ENCODE peak calls at places on chromosomes 16 and 17, in six cellular contexts. B is tibial artery, J is heart left ventricle, O is Karpas-422, Y is neuronal stem cell, F is lung. H is an unnamed sample. For H3K27me3 and H3K36me3, the result is how much of the 10 kb centered on the place peaks cover.

GRCh38 chr17:9928601-9929341 is 23.7 kb upstream of the RCVRN start:
- DNase-seq in B (no peak), J (no peak), O (peak), Y (peak), F (no peak), H (peak)

GRCh38 chr17:17469358-17469757 is 7.4 kb upstream of the MED9 start:
- DNase-seq in O (no peak), Y (no peak), B (no peak), F (no peak), J (no peak), H (no peak)

GRCh38 chr16:72247821-72248253 is 75.9 kb upstream of the PMFBP1 start:
- DNase-seq in O (no peak), Y (no peak), J (no peak), F (no peak), B (peak), H (no peak)

GRCh38 chr16:79170565-79171242 is 429.8 kb downstream of the MAF start:
- DNase-seq in J (no peak), F (peak), B (peak), O (no peak), Y (no peak), H (no peak)

GRCh38 chr16:54687043-54687655 is 243.5 kb upstream of the IRX5 start:
- DNase-seq in F (peak), J (no peak), B (no peak), O (no peak), Y (no peak), H (no peak)

GRCh38 chr16:9607512-9608230 is 516.2 kb downstream of the HAPSTR1 start:
- DNase-seq in O (no peak), F (no peak), B (no peak), Y (no peak), J (no peak), H (no peak)

GRCh38 chr16:19521471-19522368 is at the start of gene GDE1:
- DNase-seq in F (peak), J (peak), Y (peak), B (peak), O (peak), H (peak)

GRCh38 chr16:54216268-54217187 is 70.1 kb downstream of the IRX3 start:
- DNase-seq in B (peak), Y (no peak), J (peak), O (no peak), F (no peak), H (no peak)

GRCh38 chr17:41702712-41703111 is 9.4 kb upstream of the GAST start:
- DNase-seq in F (no peak), B (no peak), O (no peak), J (no peak), Y (no peak), H (no peak)

GRCh38 chr17:30200086-30200485 is 35.4 kb downstream of the SLC6A4 start:
- DNase-seq in Y (no peak), F (no peak), J (no peak), B (no peak), O (no peak), H (no peak)

GRCh38 chr17:71530227-71530626 is 590.6 kb upstream of the SOX9 start:
- DNase-seq in Y (no peak), O (no peak), F (no peak), B (no peak), J (no peak), H (no peak)

GRCh38 chr16:57592591-57593003 is 35.8 kb upstream of the ADGRG1 start:
- DNase-seq in F (no peak), J (peak), O (no peak), B (no peak), Y (no peak), H (no peak)

GRCh38 chr17:62744259-62744658 is 63.9 kb downstream of the MARCHF10 start:
- DNase-seq in B (no peak), O (peak), J (no peak), F (no peak), Y (no peak), H (no peak)

GRCh38 chr17:62965149-62965648 is 836 bp upstream of the TANC2 start:
- DNase-seq in O (no peak), J (no peak), B (no peak), F (no peak), Y (no peak), H (peak)

GRCh38 chr16:86948046-86948445 is 369.1 kb downstream of the C16orf95 start:
- DNase-seq in O (no peak), Y (no peak), F (no peak), J (no peak), B (no peak), H (no peak)

GRCh38 chr17:76612977-76613851 is 27.6 kb upstream of the ST6GALNAC2 start:
- DNase-seq in O (peak), J (no peak), F (no peak), Y (no peak), B (no peak), H (peak)

GRCh38 chr16:16021988-16022682 is 72.7 kb downstream of the ABCC1 start:
- DNase-seq in O (no peak), Y (peak), F (peak), B (peak), J (peak), H (peak)

GRCh38 chr17:78883533-78884131 is 19.4 kb downstream of the CEP295NL start:
- DNase-seq in O (no peak), B (peak), J (peak), F (peak), Y (peak), H (peak)

GRCh38 chr16:15033309-15033707 is 22.6 kb downstream of the NTAN1 start:
- DNase-seq in J (peak), Y (no peak), O (no peak), B (no peak), F (no peak), H (no peak)

GRCh38 chr17:80219013-80219776 is 938 bp downstream of the SGSH start:
- DNase-seq in O (peak), B (peak), F (peak), J (peak), Y (no peak), H (peak)

GRCh38 chr17:6823011-6823442 is 8.5 kb downstream of the TEKT1 start:
- DNase-seq in Y (no peak), J (no peak), F (no peak), O (no peak), B (no peak), H (no peak)

GRCh38 chr17:27456681-27457404 is 595 bp downstream of the KSR1 start:
- DNase-seq in O (no peak), Y (no peak), B (no peak), J (no peak), F (no peak), H (peak)

GRCh38 chr17:2691965-2692780 is 19.4 kb downstream of the CLUH start:
- DNase-seq in J (peak), B (no peak), O (no peak), Y (no peak), F (no peak), H (peak)

GRCh38 chr17:10120749-10121148 is 77.7 kb downstream of the GAS7 start:
- DNase-seq in F (no peak), O (peak), B (no peak), Y (no peak), J (no peak), H (no peak)

GRCh38 chr17:19418312-19418992 is 7.4 kb downstream of the RNF112 start:
- DNase-seq in Y (no peak), O (peak), J (no peak), B (peak), F (no peak), H (no peak)

GRCh38 chr17:823501-823902 is 41.3 kb downstream of the MRM3 start:
- DNase-seq in J (no peak), B (no peak), F (no peak), Y (no peak), O (no peak), H (no peak)

GRCh38 chr17:45974916-45975630 is 24.0 kb upstream of the STH start:
- DNase-seq in F (no peak), B (no peak), Y (no peak), O (peak), J (no peak), H (no peak)

GRCh38 chr17:76550712-76551615 is 11.1 kb downstream of the PRCD start:
- DNase-seq in Y (no peak), O (no peak), B (no peak), J (no peak), F (peak), H (no peak)

GRCh38 chr17:75514299-75515228 is 773 bp downstream of the CASKIN2 start:
- DNase-seq in Y (peak), J (no peak), F (peak), B (no peak), O (no peak), H (peak)

GRCh38 chr16:10982430-10983174 is 38.2 kb downstream of the CLEC16A start:
- DNase-seq in Y (no peak), J (no peak), B (peak), O (peak), F (no peak), H (no peak)

GRCh38 chr16:17377360-17378324 is 93.1 kb downstream of the XYLT1 start:
- DNase-seq in B (no peak), Y (peak), F (no peak), O (no peak), J (no peak), H (no peak)
- H3K4me3 ChIP-seq in B (no peak), Y (no peak), F (no peak), O (no peak), J (no peak), H (no peak)

GRCh38 chr17:74202879-74203432 is 522 bp upstream of the RPL38 start:
- DNase-seq in B (no peak), F (no peak), J (no peak), O (no peak), Y (peak), H (no peak)

GRCh38 chr17:74199306-74200092 is 4.0 kb upstream of the RPL38 start:
- DNase-seq in Y (peak), F (peak), J (peak), B (peak), O (peak), H (peak)

GRCh38 chr17:74200112-74200511 is 3.4 kb upstream of the RPL38 start:
- DNase-seq in Y (no peak), B (no peak), J (no peak), F (no peak), O (no peak), H (no peak)

GRCh38 chr17:74203439-74204240 is at the start of gene RPL38:
- DNase-seq in O (peak), Y (peak), F (peak), J (peak), B (peak), H (peak)

GRCh38 chr17:74201250-74201649 is 2.2 kb upstream of the RPL38 start:
- DNase-seq in F (no peak), O (no peak), B (no peak), Y (no peak), J (no peak), H (no peak)
- H3K27me3 ChIP-seq in F (under half), O (under half), B (under half), Y (under half), J (under half), H (under half)

DNA sequence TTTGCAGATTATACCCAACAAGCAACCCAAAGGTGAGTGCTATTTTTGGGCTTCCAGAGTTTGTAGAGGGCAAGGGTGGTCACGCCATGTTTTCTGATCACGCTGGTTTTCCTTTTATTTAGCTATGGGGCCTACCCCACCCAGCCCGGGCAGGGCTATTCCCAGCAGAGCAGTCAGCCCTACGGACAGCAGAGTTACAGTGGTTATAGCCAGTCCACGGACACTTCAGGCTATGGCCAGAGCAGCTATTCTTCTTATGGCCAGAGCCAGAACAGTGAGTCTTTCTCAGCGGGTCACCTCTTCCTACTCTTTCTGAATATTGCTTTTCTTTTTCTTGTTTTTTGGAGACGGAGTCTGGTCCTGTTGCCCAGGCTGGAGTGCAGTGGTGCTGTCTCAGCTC is 2.5 kb downstream of the FUS start:
- DNase-seq in B (no peak), J (no peak), Y (no peak), O (peak), F (no peak), H (no peak)
- H3K36me3 ChIP-seq in B (half or more), J (under half), Y (half or more), O (half or more), F (under half), H (under half)

DNA sequence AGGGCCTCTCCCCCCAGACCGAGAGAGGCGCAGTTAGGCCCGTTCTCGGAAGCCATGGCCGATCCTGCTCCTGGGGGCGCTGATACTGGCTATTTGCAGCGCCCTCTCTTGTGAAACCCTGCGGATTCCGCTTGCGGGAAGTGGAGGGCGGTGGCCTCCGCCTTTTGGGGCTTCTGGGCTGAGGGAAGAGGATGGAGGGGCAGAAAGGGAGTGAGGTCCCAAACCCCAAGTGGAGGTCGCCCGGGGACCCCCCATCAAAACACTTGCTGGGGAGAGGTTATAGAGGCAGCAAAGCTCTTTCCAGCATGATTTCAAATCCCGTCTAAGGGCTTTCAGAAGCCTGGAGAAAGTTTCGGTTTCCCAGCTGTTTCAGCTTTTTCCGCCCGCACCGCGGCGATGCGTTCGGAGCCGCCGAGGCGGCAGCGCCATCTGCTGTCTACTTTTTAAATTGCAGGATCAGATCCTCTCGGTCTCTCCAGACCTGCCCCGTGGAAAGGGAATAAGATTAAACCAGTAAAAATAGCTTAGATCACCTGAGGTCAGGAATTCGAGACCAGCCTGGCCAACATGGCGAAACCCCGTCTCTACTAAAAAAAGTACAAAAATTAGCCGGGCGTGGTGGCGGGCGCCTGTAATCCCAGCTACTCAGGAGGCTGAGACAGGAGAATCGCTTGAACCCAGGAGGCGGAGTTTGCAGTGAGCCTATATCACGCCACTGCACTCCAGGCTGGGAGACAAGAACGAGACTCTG is 15.8 kb downstream of the SNX20 start:
- DNase-seq in J (peak), F (peak), B (peak), O (peak), Y (peak), H (peak)
- H3K4me3 ChIP-seq in J (peak), F (peak), B (peak), O (no peak), Y (peak), H (peak)

DNA sequence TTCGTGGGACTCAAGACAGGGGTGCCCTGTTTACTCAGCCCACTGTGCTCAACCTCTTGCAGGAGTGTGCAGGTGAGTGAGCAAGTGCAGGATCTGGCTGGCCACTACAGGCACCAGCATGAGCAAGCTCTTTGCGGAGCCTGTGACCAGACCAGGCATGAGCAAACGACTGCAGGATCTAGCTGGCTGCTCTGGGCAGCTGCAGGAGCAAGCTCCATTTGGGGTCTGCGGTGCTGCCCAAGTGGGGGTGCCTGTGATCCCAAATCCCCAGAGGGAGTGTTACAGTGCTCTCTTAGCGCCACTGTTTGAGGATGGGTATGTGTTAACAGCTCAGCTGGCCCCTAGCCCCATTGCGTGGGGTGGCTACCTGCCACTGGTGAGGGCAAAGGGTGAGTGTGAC is 2.4 kb downstream of the USP6 start:
- DNase-seq in O (no peak), B (peak), Y (no peak), F (no peak), J (peak), H (no peak)
- H3K27me3 ChIP-seq in O (under half), B (under half), Y (under half), F (under half), J (under half), H (under half)

DNA sequence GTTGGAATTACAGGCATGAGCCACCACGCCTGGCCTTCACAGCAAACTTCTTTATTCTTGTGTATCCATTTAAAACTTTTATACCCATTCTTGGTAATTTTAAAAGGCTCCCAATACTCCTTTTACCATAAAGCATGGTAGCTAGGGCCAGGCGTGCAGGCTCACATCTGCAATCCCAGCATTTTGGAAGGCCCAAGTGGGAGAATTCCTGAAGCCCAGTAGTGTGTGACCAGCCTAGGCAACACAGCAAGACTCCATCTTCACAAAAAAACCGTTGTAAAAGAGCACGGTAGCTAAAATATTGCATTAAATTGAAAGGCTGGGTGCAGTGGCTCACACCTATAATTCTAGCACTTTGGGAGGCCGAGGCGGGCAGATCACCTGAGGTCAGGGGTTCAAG is 23.7 kb downstream of the CBX1 start:
- DNase-seq in F (no peak), J (no peak), O (no peak), Y (no peak), B (no peak), H (no peak)
- H3K36me3 ChIP-seq in F (under half), J (under half), O (under half), Y (half or more), B (under half), H (under half)

DNA sequence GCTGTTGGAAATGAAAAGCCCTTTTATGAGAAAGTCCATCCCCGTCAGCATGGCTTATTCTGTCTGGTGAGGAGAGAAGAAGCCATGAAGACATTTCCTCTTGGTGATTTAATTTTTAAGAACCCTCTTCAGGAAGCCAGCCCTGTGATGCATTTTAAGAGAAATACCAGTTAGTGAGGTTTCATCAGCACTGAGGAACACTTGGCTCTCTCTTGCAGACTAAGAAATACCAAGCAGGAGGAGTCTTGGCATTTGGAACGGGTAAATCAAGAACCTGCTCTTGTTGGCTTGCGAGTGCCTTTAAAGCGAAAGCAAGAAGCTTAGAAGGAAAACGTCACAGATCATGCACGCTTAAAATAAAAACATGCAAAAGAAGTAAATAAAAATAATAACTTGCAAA is 17.5 kb downstream of the RAB11FIP3 start:
- DNase-seq in O (no peak), Y (no peak), B (no peak), F (no peak), J (no peak), H (no peak)
- H3K4me3 ChIP-seq in O (no peak), Y (no peak), B (no peak), F (no peak), J (no peak), H (no peak)

GRCh38 chr17:81961087-81961514 is at the start of gene NOTUM:
- DNase-seq in J (no peak), O (no peak), B (no peak), F (no peak), Y (no peak), H (peak)
- H3K27me3 ChIP-seq in J (half or more), O (under half), B (under half), F (under half), Y (half or more), H (half or more)

GRCh38 chr16:67637625-67638024 is 7.3 kb upstream of the CARMIL2 start:
- DNase-seq in F (no peak), O (no peak), Y (no peak), B (no peak), J (no peak), H (no peak)
- H3K36me3 ChIP-seq in F (under half), O (under half), Y (half or more), B (half or more), J (under half), H (under half)

DNA sequence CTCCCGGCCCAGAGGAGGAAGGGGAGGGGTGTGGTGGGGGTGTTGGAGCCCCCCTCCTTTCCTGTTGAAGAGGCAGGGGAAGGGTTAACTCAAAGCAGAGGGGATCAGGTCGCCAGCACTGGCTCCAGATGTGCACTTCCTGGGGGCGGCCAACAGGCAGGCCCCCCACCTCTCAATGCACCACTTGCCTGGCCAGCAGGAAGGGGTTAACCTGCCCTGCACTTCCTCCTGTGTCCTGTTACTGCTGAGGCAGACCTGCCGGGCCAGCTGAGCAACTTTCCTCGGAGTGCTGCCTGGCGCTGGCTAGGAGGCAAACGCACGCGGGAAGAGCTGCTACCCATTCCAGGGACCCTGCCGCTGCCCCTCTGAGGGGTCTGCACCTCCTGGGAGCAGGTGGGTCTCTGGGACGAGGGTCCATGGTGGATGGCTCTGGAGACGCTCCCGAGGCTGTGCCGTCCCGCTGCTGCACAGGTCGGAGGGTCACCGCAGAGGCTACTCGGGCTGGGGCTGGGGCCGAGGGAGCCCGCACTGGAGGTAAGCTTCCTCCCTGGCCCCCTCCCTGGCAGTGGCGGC is at the start of gene EPN3:
- DNase-seq in F (no peak), O (no peak), B (no peak), J (no peak), Y (no peak), H (peak)
- H3K4me3 ChIP-seq in F (no peak), O (no peak), B (no peak), J (peak), Y (peak), H (peak)